ENCODE peak calls at places on chromosomes 5 and 9, in ten cellular contexts. F is small intestine; H is CD4-positive, CD25-positive, alpha-beta regulatory T cell; K is cardiac muscle cell; T is natural killer cell treated with Interleukin-12 subunit alpha and Interleukin-12 subunit beta and Interleukin-15 and Interleukin-18, amount 100 ng/mL, for 72 hours; Y is activated CD4-positive, alpha-beta T cell treated with anti-CD3 and anti-CD28 coated beads, Interleukin-2, amount 50 U/mL, for 1 hour; M is T-cell; P is GM19239; G is fibroblast of the aortic adventitia; A is epithelial cell of esophagus. J is an unnamed sample.

GRCh38 chr5:67354051-67354450 is 157.5 kb upstream of the CD180 start:
- DNase-seq in F (no peak), H (no peak), K (no peak), T (no peak), Y (no peak), M (no peak), P (no peak), G (no peak), A (no peak), J (no peak)

GRCh38 chr9:89383030-89383720 is 64.9 kb downstream of the SECISBP2 start:
- DNase-seq in F (no peak), H (no peak), K (no peak), T (no peak), Y (no peak), M (no peak), P (no peak), G (no peak), A (no peak), J (no peak)

GRCh38 chr5:172389578-172390112 is 64.7 kb downstream of the SH3PXD2B start:
- DNase-seq in F (no peak), H (no peak), K (no peak), T (no peak), Y (no peak), M (no peak), P (no peak), G (no peak), A (no peak), J (no peak)

GRCh38 chr5:114319821-114320220 is 42.0 kb upstream of the KCNN2 start:
- DNase-seq in F (no peak), H (no peak), K (no peak), T (no peak), Y (no peak), M (no peak), P (no peak), G (no peak), A (peak; percentile 33), J (no peak)

GRCh38 chr5:40687316-40687715 is 7.6 kb downstream of the PTGER4 start:
- DNase-seq in F (no peak), H (peak; percentile 53), K (no peak), T (no peak), Y (no peak), M (no peak), P (no peak), G (no peak), A (peak; percentile 41), J (no peak)

GRCh38 chr5:74336286-74336685 is 304.2 kb downstream of the ENC1 start:
- DNase-seq in F (no peak), H (no peak), K (peak; percentile 30), T (no peak), Y (no peak), M (no peak), P (no peak), G (no peak), A (no peak), J (no peak)

GRCh38 chr9:76905661-76905983 is 292 bp downstream of the PRUNE2 start:
- DNase-seq in F (peak; percentile 7), H (no peak), K (no peak), T (no peak), Y (no peak), M (no peak), P (no peak), G (no peak), A (peak; percentile 8), J (no peak)

GRCh38 chr5:94508421-94509148 is 109.8 kb downstream of the KIAA0825 start:
- DNase-seq in F (no peak), H (no peak), K (peak; percentile 37), T (no peak), Y (no peak), M (no peak), P (no peak), G (no peak), A (no peak), J (no peak)

GRCh38 chr9:22216730-22217160 is 207.6 kb upstream of the CDKN2B start:
- DNase-seq in F (no peak), H (no peak), K (no peak), T (no peak), Y (no peak), M (no peak), P (no peak), G (peak; percentile 70), A (no peak), J (peak; percentile 75)

GRCh38 chr9:33415152-33416038 is 13.0 kb upstream of the AQP7 start:
- DNase-seq in F (peak; percentile 94), H (peak; percentile 98), K (peak; percentile 78), T (peak; percentile 75), Y (peak; percentile 98), M (peak; percentile 98), P (peak; percentile 71), G (peak; percentile 43), A (peak; percentile 88), J (peak; percentile 54)

GRCh38 chr9:36191696-36192095 is 975 bp downstream of the CLTA start:
- DNase-seq in F (peak; percentile 18), H (no peak), K (no peak), T (no peak), Y (no peak), M (no peak), P (no peak), G (peak; percentile 15), A (peak; percentile 16), J (peak; percentile 27)

GRCh38 chr9:13934411-13934810 is 379.5 kb downstream of the NFIB start:
- DNase-seq in F (no peak), H (no peak), K (no peak), T (no peak), Y (no peak), M (no peak), P (no peak), G (no peak), A (no peak), J (no peak)

GRCh38 chr9:130122465-130122864 is 49.7 kb upstream of the NCS1 start:
- DNase-seq in F (no peak), H (no peak), K (no peak), T (no peak), Y (no peak), M (no peak), P (no peak), G (no peak), A (no peak), J (no peak)

GRCh38 chr5:32776203-32776602 is 65.1 kb downstream of the NPR3 start:
- DNase-seq in F (no peak), H (no peak), K (no peak), T (no peak), Y (no peak), M (no peak), P (no peak), G (peak; percentile 52), A (no peak), J (no peak)

GRCh38 chr5:74212336-74212735 is 428.2 kb downstream of the ENC1 start:
- DNase-seq in F (no peak), H (no peak), K (peak; percentile 20), T (no peak), Y (no peak), M (no peak), P (no peak), G (peak; percentile 16), A (peak; percentile 51), J (peak; percentile 68)

GRCh38 chr9:35728041-35728971 is 3.7 kb downstream of the TLN1 start:
- DNase-seq in F (peak; percentile 57), H (peak; percentile 78), K (peak; percentile 90), T (peak; percentile 91), Y (no peak), M (peak; percentile 18), P (no peak), G (peak; percentile 94), A (peak; percentile 72), J (peak; percentile 87)

GRCh38 chr5:35924122-35924949 is 14.1 kb downstream of the CAPSL start:
- DNase-seq in F (peak; percentile 11), H (no peak), K (no peak), T (no peak), Y (no peak), M (no peak), P (no peak), G (peak; percentile 64), A (peak; percentile 41), J (peak; percentile 78)

GRCh38 chr5:150441813-150442698 is 7.5 kb downstream of the RPS14 start:
- DNase-seq in F (no peak), H (no peak), K (no peak), T (no peak), Y (no peak), M (no peak), P (no peak), G (no peak), A (no peak), J (no peak)

J was measured in choroid plexus epithelial cell.